ENCODE peak calls at places on chromosomes 3 and 15, in ten cellular contexts. D is adrenal gland; U is GM23248; M is G401; X is GM10248; S is activated gamma-delta T cell treated with Interleukin-2 at 50 U/mL for 16 hours; Y is kidney epithelial cell; E is activated CD4-positive, alpha-beta T cell treated with anti-CD3 and anti-CD28 coated beads, Interleukin-2, amount 50 U/mL, for 4 hours; C is A172; L is AML-193. K is an unnamed sample.

GRCh38 chr3:64685800-64686445 is 1.9 kb downstream of the ADAMTS9 start:
- DNase-seq in D (peak; percentile 94), U (peak; percentile 91), M (peak; percentile 23), X (peak; percentile 6), S (no peak), Y (no peak), E (no peak), C (peak; percentile 81), L (no peak), K (peak; percentile 48)

GRCh38 chr3:71421475-71421819 is 162.1 kb downstream of the FOXP1 start:
- DNase-seq in D (no peak), U (no peak), M (no peak), X (no peak), S (no peak), Y (no peak), E (no peak), C (no peak), L (no peak), K (no peak)

GRCh38 chr3:195062866-195063540 is 208.0 kb downstream of the XXYLT1 start:
- DNase-seq in D (no peak), U (no peak), M (no peak), X (no peak), S (no peak), Y (no peak), E (no peak), C (no peak), L (no peak), K (no peak)

GRCh38 chr15:38750816-38751215 is 186.2 kb upstream of the RASGRP1 start:
- DNase-seq in D (no peak), U (no peak), M (no peak), X (no peak), S (no peak), Y (no peak), E (no peak), C (no peak), L (no peak), K (no peak)

GRCh38 chr3:77500711-77501110 is 460.8 kb downstream of the ROBO2 start:
- DNase-seq in D (no peak), U (no peak), M (peak; percentile 97), X (no peak), S (no peak), Y (no peak), E (no peak), C (no peak), L (no peak), K (no peak)

GRCh38 chr3:116059421-116060096 is 385.7 kb downstream of the LSAMP start:
- DNase-seq in D (peak; percentile 18), U (peak; percentile 85), M (peak; percentile 79), X (no peak), S (no peak), Y (peak; percentile 99), E (no peak), C (peak; percentile 100), L (no peak), K (peak; percentile 97)

GRCh38 chr3:195003893-195004289 is 267.1 kb downstream of the XXYLT1 start:
- DNase-seq in D (no peak), U (no peak), M (no peak), X (no peak), S (no peak), Y (no peak), E (no peak), C (no peak), L (no peak), K (no peak)

GRCh38 chr3:48427630-48427962 is 2.3 kb downstream of the PLXNB1 start:
- DNase-seq in D (no peak), U (no peak), M (no peak), X (no peak), S (no peak), Y (no peak), E (no peak), C (no peak), L (no peak), K (no peak)

K was measured in RWPE1.